ENCODE peak calls at places on chromosomes 11 and 22, in seven cellular contexts. E is endothelial cell of umbilical vein, B is H9, H is PC-9, M is neural progenitor cell, O is keratinocyte, X is GM23338. K is an unnamed sample.
A peak's percentile ranks its signal among the peaks of the same experiment; 100 is the strongest.

GRCh38 chr11:2812371-2812991 is 73.1 kb downstream of the CDKN1C start:
- DNase-seq in E (no peak), B (no peak), H (no peak), M (no peak), O (no peak), X (no peak), K (peak; percentile 58)

GRCh38 chr22:31329453-31330215 is 16.5 kb downstream of the PATZ1 start:
- DNase-seq in E (no peak), B (no peak), H (no peak), M (no peak), O (no peak), X (no peak), K (no peak)

GRCh38 chr11:70862093-70862492 is 390.3 kb downstream of the SHANK2 start:
- DNase-seq in E (no peak), B (no peak), H (no peak), M (peak; percentile 16), O (no peak), X (no peak), K (no peak)

GRCh38 chr22:30968015-30968923 is at the start of gene MORC2:
- DNase-seq in E (no peak), B (peak; percentile 86), H (peak; percentile 70), M (no peak), O (no peak), X (peak; percentile 89), K (peak; percentile 79)

GRCh38 chr11:115716577-115717214 is 212.5 kb upstream of the CADM1 start:
- DNase-seq in E (no peak), B (no peak), H (no peak), M (no peak), O (no peak), X (no peak), K (no peak)

GRCh38 chr11:128804481-128804880 is 62.6 kb downstream of the KCNJ1 start:
- DNase-seq in E (no peak), B (no peak), H (no peak), M (no peak), O (no peak), X (no peak), K (no peak)

GRCh38 chr11:47317078-47317828 is 35.2 kb downstream of the MYBPC3 start:
- DNase-seq in E (no peak), B (no peak), H (no peak), M (no peak), O (no peak), X (no peak), K (no peak)

GRCh38 chr22:25420471-25420924 is 144.0 kb upstream of the GRK3 start:
- DNase-seq in E (no peak), B (no peak), H (no peak), M (no peak), O (no peak), X (no peak), K (no peak)

GRCh38 chr11:23405350-23405937 is 545.2 kb upstream of the CCDC179 start:
- DNase-seq in E (no peak), B (no peak), H (no peak), M (no peak), O (no peak), X (no peak), K (no peak)

GRCh38 chr11:118892515-118892914 is 8.8 kb downstream of the CXCR5 start:
- DNase-seq in E (no peak), B (no peak), H (peak; percentile 28), M (no peak), O (no peak), X (no peak), K (no peak)

GRCh38 chr11:11579012-11579755 is 42.6 kb downstream of the GALNT18 start:
- DNase-seq in E (no peak), B (peak; percentile 28), H (no peak), M (no peak), O (no peak), X (no peak), K (no peak)

GRCh38 chr11:111312076-111312475 is 13.7 kb downstream of the POU2AF3 start:
- DNase-seq in E (no peak), B (no peak), H (no peak), M (no peak), O (no peak), X (no peak), K (no peak)

DNA sequence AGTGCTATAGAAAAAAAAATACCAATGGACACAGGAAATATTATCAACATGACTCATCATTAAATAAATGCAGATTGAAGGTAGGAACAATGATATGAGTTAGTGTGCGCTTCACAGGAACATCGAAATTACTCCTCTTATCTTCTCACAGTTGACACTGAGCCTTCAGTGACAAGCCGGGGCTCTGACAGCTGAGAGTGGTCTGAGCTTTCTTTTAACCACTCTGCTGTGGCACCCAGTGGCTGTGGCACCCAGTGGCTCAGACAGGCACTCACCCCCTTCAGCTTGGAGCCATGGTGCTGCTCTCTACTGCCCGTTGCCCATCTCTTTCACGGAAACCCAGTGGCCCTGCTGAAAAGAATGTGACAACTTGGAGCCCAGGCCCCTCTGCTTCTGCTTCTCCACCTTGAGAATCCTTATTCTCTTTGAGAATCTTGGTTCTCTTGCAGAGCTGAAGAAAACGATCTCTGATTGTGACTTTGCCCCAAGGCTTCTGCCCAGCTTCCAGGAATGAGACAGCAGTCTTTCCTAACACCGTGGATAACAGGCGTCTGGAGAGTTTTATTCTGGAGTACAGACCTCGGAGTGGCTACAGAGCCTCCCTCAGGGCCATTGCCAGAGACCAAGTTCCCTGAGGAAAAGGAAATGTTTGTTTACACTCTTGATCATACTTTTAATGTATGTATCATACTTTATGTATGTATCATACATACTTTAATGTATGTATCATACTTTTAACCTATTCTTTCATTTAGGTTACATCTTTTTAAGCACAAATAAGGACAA is 37.1 kb upstream of the OR8B8 start:
- DNase-seq in E (peak; percentile 15), B (no peak), H (no peak), M (no peak), O (peak; percentile 13), X (no peak), K (peak; percentile 11)
- H2AFZ ChIP-seq in E (peak overlapping the region; percentile 6), B (no peak overlapping the region), H (peak overlapping the region; percentile 40), M (no peak overlapping the region), O (peak overlapping the region; percentile 4), X (peak overlapping the region; percentile 38), K (no peak overlapping the region)

DNA sequence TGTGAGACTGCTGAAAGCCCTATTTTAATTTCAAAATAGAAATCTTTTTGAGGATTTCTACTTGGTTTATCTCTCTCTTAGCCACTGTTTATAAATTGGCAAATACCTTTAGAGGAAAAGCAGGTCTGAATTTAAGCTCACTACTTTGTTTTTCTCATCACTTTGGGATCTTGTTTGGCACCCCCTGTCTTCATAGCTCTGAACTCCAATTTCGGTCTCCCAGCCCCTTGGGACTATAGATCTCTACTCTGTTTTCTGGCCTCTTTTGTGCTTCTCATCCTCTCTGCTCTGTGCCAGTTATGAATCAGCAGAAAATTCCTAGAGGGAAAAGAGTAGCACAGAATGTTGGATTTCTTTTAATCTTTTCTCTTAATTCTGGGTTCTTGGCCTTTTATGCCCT is 118.3 kb downstream of the CYP2R1 start:
- DNase-seq in E (no peak), B (no peak), H (no peak), M (peak; percentile 36), O (no peak), X (peak; percentile 80), K (no peak)
- TF ChIP-seq CTCF in E (no peak), B (peak; percentile 74), H (no peak), M (peak; percentile 59), O (no peak), X (peak; percentile 62), K (peak; percentile 28)

DNA sequence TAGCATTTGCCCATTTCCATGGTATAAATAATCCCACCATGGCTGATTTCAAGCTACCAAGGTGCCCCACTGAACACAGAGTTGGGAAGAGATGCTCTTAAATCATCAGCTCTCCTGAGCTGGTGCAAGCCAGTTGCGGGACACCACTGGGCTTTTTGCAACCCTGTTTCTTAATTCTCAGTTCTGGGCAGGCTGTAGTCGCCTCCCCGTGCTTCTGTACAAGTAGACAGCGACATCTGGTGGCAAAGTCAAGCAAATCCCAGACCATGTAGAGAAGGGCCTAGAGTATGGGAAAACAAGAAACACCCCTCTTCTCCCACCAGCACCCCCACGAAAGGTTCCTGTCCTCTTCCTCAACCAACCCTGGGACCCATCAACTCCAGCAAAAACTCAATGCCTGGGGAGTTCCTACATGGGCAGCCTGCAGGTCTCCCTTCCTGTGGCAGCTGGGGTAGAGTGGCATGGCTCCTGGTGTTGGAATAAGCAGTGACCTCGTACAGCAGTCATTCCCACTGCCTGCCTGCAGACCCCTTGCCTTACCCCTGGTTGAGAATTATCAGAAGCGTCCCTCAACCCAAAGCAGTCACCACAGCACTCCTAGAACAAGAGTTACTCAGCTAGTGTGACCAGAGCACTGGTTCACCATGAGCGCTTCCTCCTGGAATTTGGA is 68.4 kb downstream of the IGLL5 start:
- DNase-seq in E (peak; percentile 43), B (peak; percentile 66), H (peak; percentile 26), M (peak; percentile 85), O (peak; percentile 11), X (peak; percentile 87), K (peak; percentile 87)
- H2AFZ ChIP-seq in E (no peak overlapping the region), B (no peak overlapping the region), H (no peak overlapping the region), M (no peak overlapping the region), O (no peak overlapping the region), X (no peak overlapping the region), K (no peak overlapping the region)

GRCh38 chr22:39463277-39463676 is 6.5 kb downstream of the MGAT3 start:
- DNase-seq in E (no peak), B (no peak), H (no peak), M (no peak), O (no peak), X (no peak), K (no peak)

GRCh38 chr22:39459681-39460080 is 2.9 kb downstream of the MGAT3 start:
- DNase-seq in E (no peak), B (no peak), H (no peak), M (no peak), O (no peak), X (no peak), K (no peak)

GRCh38 chr22:39466228-39467006 is 9.6 kb downstream of the MGAT3 start:
- DNase-seq in E (no peak), B (no peak), H (no peak), M (no peak), O (no peak), X (no peak), K (no peak)

GRCh38 chr22:39463931-39464390 is 7.1 kb downstream of the MGAT3 start:
- DNase-seq in E (no peak), B (no peak), H (peak; percentile 49), M (no peak), O (no peak), X (no peak), K (no peak)

GRCh38 chr22:39462443-39463147 is 5.8 kb downstream of the MGAT3 start:
- DNase-seq in E (no peak), B (peak; percentile 71), H (no peak), M (peak; percentile 70), O (no peak), X (peak; percentile 53), K (peak; percentile 48)
- TF ChIP-seq CTCF in E (no peak), B (peak; percentile 37), H (no peak), M (peak; percentile 44), O (no peak), X (peak; percentile 83), K (peak; percentile 30)

GRCh38 chr11:5304046-5304445 is 2.3 kb upstream of the OR51B4 start:
- DNase-seq in E (no peak), B (no peak), H (no peak), M (no peak), O (no peak), X (no peak), K (no peak)
- H2AFZ ChIP-seq in E (no peak overlapping the region), B (no peak overlapping the region), H (no peak overlapping the region), M (no peak overlapping the region), O (no peak overlapping the region), X (no peak overlapping the region), K (no peak overlapping the region)